ENCODE peak calls at places on chromosomes 2 and 18, in five cellular contexts. J, E, H, T and X are unnamed samples.

GRCh38 chr2:101361519-101361918 is 25.8 kb downstream of the CREG2 start:
- DNase-seq in H (no peak), E (no peak), T (no peak), J (no peak), X (no peak)

GRCh38 chr18:58697131-58697530 is 25.9 kb downstream of the MALT1 start:
- DNase-seq in H (no peak), E (no peak), T (no peak), J (no peak), X (no peak)

GRCh38 chr2:168171069-168171762 is 76.2 kb downstream of the STK39 start:
- DNase-seq in E (no peak), H (no peak), J (no peak), T (no peak), X (no peak)

GRCh38 chr2:133787207-133787606 is 218.9 kb upstream of the NCKAP5 start:
- DNase-seq in E (no peak), T (no peak), H (no peak), J (no peak), X (no peak)

GRCh38 chr18:63848159-63848558 is 39.3 kb upstream of the SERPINB2 start:
- DNase-seq in H (no peak), T (peak), J (no peak), E (peak), X (no peak)

GRCh38 chr2:233068762-233069418 is 8.7 kb downstream of the INPP5D start:
- DNase-seq in T (no peak), H (peak), J (no peak), E (no peak), X (no peak)

GRCh38 chr2:161416633-161417427 is 733 bp downstream of the TBR1 start:
- DNase-seq in H (no peak), E (no peak), J (no peak), T (no peak), X (no peak)

GRCh38 chr2:180872256-180872655 is 108.1 kb upstream of the UBE2E3 start:
- DNase-seq in H (no peak), E (no peak), J (no peak), T (no peak), X (no peak)

GRCh38 chr2:62305421-62306176 is 109.7 kb downstream of the B3GNT2 start:
- DNase-seq in H (no peak), E (no peak), T (no peak), J (no peak), X (no peak)

GRCh38 chr18:62372156-62372555 is 47.0 kb downstream of the TNFRSF11A start:
- DNase-seq in T (peak), J (no peak), H (no peak), E (peak), X (no peak)

GRCh38 chr2:202238234-202239197 is at the start of gene SUMO1:
- DNase-seq in H (peak), T (peak), J (peak), E (peak), X (peak)

GRCh38 chr2:188452084-188452483 is 160.4 kb downstream of the GULP1 start:
- DNase-seq in J (no peak), E (no peak), T (no peak), H (no peak), X (no peak)

GRCh38 chr2:128315122-128315828 is 3.4 kb downstream of the HS6ST1 start:
- DNase-seq in E (no peak), T (no peak), H (peak), J (no peak), X (peak)

GRCh38 chr2:75503048-75503607 is 57.6 kb downstream of the EVA1A start:
- DNase-seq in E (no peak), T (no peak), H (no peak), J (no peak), X (no peak)

GRCh38 chr2:167240671-167241070 is 352.4 kb downstream of the XIRP2 start:
- DNase-seq in T (no peak), J (no peak), H (no peak), E (no peak), X (no peak)

GRCh38 chr2:210445116-210445707 is 31.3 kb downstream of the LANCL1 start:
- DNase-seq in J (no peak), T (no peak), H (no peak), E (no peak), X (no peak)

GRCh38 chr18:34084635-34085034 is 140.1 kb downstream of the NOL4 start:
- DNase-seq in E (peak), J (no peak), T (no peak), H (no peak), X (no peak)

GRCh38 chr2:134778372-134778771 is 59.6 kb upstream of the TMEM163 start:
- DNase-seq in J (no peak), E (no peak), T (no peak), H (no peak), X (no peak)

GRCh38 chr2:101420623-101421022 is 33.3 kb upstream of the CREG2 start:
- DNase-seq in J (no peak), T (no peak), E (no peak), H (no peak), X (no peak)

GRCh38 chr2:11703700-11704099 is 33.7 kb upstream of the NTSR2 start:
- DNase-seq in E (no peak), H (no peak), J (no peak), T (no peak), X (no peak)

GRCh38 chr2:133596701-133597393 is 28.6 kb upstream of the NCKAP5 start:
- DNase-seq in E (no peak), J (no peak), H (no peak), T (no peak), X (no peak)

GRCh38 chr18:42174909-42175308 is 219.9 kb downstream of the PIK3C3 start:
- DNase-seq in E (no peak), T (no peak), H (no peak), J (no peak), X (no peak)

GRCh38 chr2:191486584-191487320 is 191.2 kb upstream of the NABP1 start:
- DNase-seq in J (no peak), T (no peak), E (no peak), H (no peak), X (no peak)

GRCh38 chr2:152613235-152613634 is 104.0 kb downstream of the PRPF40A start:
- DNase-seq in J (no peak), T (no peak), E (no peak), H (no peak), X (no peak)

GRCh38 chr2:133200684-133201421 is 367.4 kb downstream of the NCKAP5 start:
- DNase-seq in H (no peak), T (no peak), E (no peak), J (no peak), X (no peak)

GRCh38 chr2:180443896-180444295 is 436.8 kb upstream of the CWC22 start:
- DNase-seq in T (no peak), H (no peak), J (no peak), E (no peak), X (no peak)

GRCh38 chr2:25378731-25379490 is 37.2 kb upstream of the DNMT3A start:
- DNase-seq in E (no peak), J (no peak), H (peak), T (no peak), X (no peak)

GRCh38 chr2:10374362-10374943 is 71.7 kb downstream of the HPCAL1 start:
- DNase-seq in T (no peak), H (no peak), E (no peak), J (no peak), X (no peak)